ENCODE peak calls at places on chromosomes 12 and 14, in ten cellular contexts. One of them, this sample, is unnamed.
A peak's percentile ranks its signal among the peaks of the same experiment; 100 is the strongest.

GRCh38 chr12:54549774-54550451 is 512 bp downstream of the PDE1B start:
- DNase-seq in Panc1: no peak
- DNase-seq in tibial nerve: no peak
- DNase-seq in heart right ventricle: no peak
- DNase-seq in left lung: no peak
- DNase-seq in right lobe of liver: no peak
- DNase-seq in mammary epithelial cell: peak; percentile 71
- DNase-seq in IMR-90: no peak
- DNase-seq in OCI-LY7: no peak
- DNase-seq in cardiac muscle cell: no peak
- DNase-seq in this sample: peak; percentile 68

GRCh38 chr12:128970941-128971340 is 117.7 kb downstream of the GLT1D1 start:
- DNase-seq in mammary epithelial cell: no peak
- DNase-seq in IMR-90: no peak
- DNase-seq in left lung: no peak
- DNase-seq in right lobe of liver: no peak
- DNase-seq in cardiac muscle cell: no peak
- DNase-seq in Panc1: no peak
- DNase-seq in tibial nerve: no peak
- DNase-seq in heart right ventricle: no peak
- DNase-seq in OCI-LY7: no peak
- DNase-seq in this sample: no peak

GRCh38 chr12:9907769-9908168 is 24.4 kb downstream of the CLEC2A start:
- DNase-seq in left lung: no peak
- DNase-seq in mammary epithelial cell: no peak
- DNase-seq in heart right ventricle: no peak
- DNase-seq in right lobe of liver: no peak
- DNase-seq in OCI-LY7: no peak
- DNase-seq in tibial nerve: no peak
- DNase-seq in Panc1: no peak
- DNase-seq in cardiac muscle cell: no peak
- DNase-seq in IMR-90: no peak
- DNase-seq in this sample: no peak

GRCh38 chr12:32470936-32471335 is 71.6 kb downstream of the FGD4 start:
- DNase-seq in IMR-90: no peak
- DNase-seq in left lung: no peak
- DNase-seq in tibial nerve: no peak
- DNase-seq in cardiac muscle cell: no peak
- DNase-seq in right lobe of liver: peak; percentile 66
- DNase-seq in mammary epithelial cell: no peak
- DNase-seq in heart right ventricle: no peak
- DNase-seq in OCI-LY7: no peak
- DNase-seq in Panc1: no peak
- DNase-seq in this sample: no peak

GRCh38 chr14:58288106-58288792 is 10.1 kb upstream of the ARID4A start:
- DNase-seq in heart right ventricle: no peak
- DNase-seq in tibial nerve: no peak
- DNase-seq in cardiac muscle cell: no peak
- DNase-seq in OCI-LY7: no peak
- DNase-seq in right lobe of liver: no peak
- DNase-seq in IMR-90: no peak
- DNase-seq in Panc1: no peak
- DNase-seq in left lung: no peak
- DNase-seq in mammary epithelial cell: no peak
- DNase-seq in this sample: no peak

GRCh38 chr12:49949124-49949845 is 1.3 kb upstream of the AQP2 start:
- DNase-seq in IMR-90: no peak
- DNase-seq in cardiac muscle cell: no peak
- DNase-seq in right lobe of liver: peak; percentile 30
- DNase-seq in OCI-LY7: no peak
- DNase-seq in heart right ventricle: no peak
- DNase-seq in tibial nerve: no peak
- DNase-seq in mammary epithelial cell: no peak
- DNase-seq in left lung: no peak
- DNase-seq in Panc1: no peak
- DNase-seq in this sample: no peak

GRCh38 chr12:89390802-89391673 is 38.7 kb upstream of the DUSP6 start:
- DNase-seq in Panc1: peak; percentile 24
- DNase-seq in heart right ventricle: no peak
- DNase-seq in cardiac muscle cell: no peak
- DNase-seq in IMR-90: peak; percentile 90
- DNase-seq in left lung: no peak
- DNase-seq in mammary epithelial cell: peak; percentile 85
- DNase-seq in right lobe of liver: peak; percentile 65
- DNase-seq in OCI-LY7: no peak
- DNase-seq in tibial nerve: no peak
- DNase-seq in this sample: no peak

GRCh38 chr12:6961278-6961694 is 9.2 kb downstream of the PHB2 start:
- DNase-seq in right lobe of liver: peak; percentile 77
- DNase-seq in tibial nerve: no peak
- DNase-seq in cardiac muscle cell: no peak
- DNase-seq in left lung: peak; percentile 92
- DNase-seq in heart right ventricle: peak; percentile 66
- DNase-seq in Panc1: no peak
- DNase-seq in IMR-90: no peak
- DNase-seq in OCI-LY7: no peak
- DNase-seq in mammary epithelial cell: peak; percentile 73
- DNase-seq in this sample: peak; percentile 87

GRCh38 chr14:91980157-91980556 is 32.7 kb upstream of the FBLN5 start:
- DNase-seq in cardiac muscle cell: no peak
- DNase-seq in right lobe of liver: no peak
- DNase-seq in IMR-90: peak; percentile 96
- DNase-seq in left lung: no peak
- DNase-seq in Panc1: peak; percentile 71
- DNase-seq in heart right ventricle: no peak
- DNase-seq in mammary epithelial cell: peak; percentile 93
- DNase-seq in tibial nerve: no peak
- DNase-seq in OCI-LY7: no peak
- DNase-seq in this sample: no peak

GRCh38 chr12:3249081-3249800 is 172.1 kb downstream of the TSPAN9 start:
- DNase-seq in Panc1: no peak
- DNase-seq in mammary epithelial cell: no peak
- DNase-seq in right lobe of liver: no peak
- DNase-seq in OCI-LY7: no peak
- DNase-seq in cardiac muscle cell: no peak
- DNase-seq in tibial nerve: no peak
- DNase-seq in IMR-90: no peak
- DNase-seq in heart right ventricle: no peak
- DNase-seq in left lung: peak; percentile 67
- DNase-seq in this sample: no peak
- H3K27ac ChIP-seq in Panc1: no peak overlapping the region
- H3K27ac ChIP-seq in mammary epithelial cell: no peak overlapping the region
- H3K27ac ChIP-seq in right lobe of liver: no peak overlapping the region
- H3K27ac ChIP-seq in OCI-LY7: no peak overlapping the region
- H3K27ac ChIP-seq in cardiac muscle cell: no peak overlapping the region
- H3K27ac ChIP-seq in tibial nerve: no peak overlapping the region
- H3K27ac ChIP-seq in IMR-90: no peak overlapping the region
- H3K27ac ChIP-seq in heart right ventricle: peak overlapping the region; percentile 77
- H3K27ac ChIP-seq in left lung: no peak overlapping the region
- H3K27ac ChIP-seq in this sample: no peak overlapping the region

DNA sequence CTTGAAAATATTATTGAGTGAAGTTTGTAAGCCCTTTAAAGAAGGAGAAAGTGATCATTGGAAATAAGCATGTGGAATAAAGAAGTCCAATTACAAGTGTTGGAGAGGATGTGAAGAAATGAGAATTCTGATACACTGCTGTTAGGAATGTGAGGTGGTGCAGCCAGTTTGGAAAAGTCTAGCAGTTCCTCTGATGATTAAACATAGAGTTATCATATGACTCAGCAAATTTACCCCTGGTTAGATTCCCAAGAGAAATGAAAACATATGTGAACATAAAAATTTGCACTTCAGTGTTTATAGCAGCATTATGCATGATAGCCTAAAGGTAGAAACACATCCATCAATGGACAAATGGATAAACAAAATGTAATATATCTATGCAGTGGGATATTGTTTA is 319.9 kb downstream of the AEBP2 start:
- DNase-seq in heart right ventricle: no peak
- DNase-seq in left lung: no peak
- DNase-seq in mammary epithelial cell: peak; percentile 52
- DNase-seq in right lobe of liver: no peak
- DNase-seq in OCI-LY7: no peak
- DNase-seq in cardiac muscle cell: no peak
- DNase-seq in tibial nerve: no peak
- DNase-seq in Panc1: no peak
- DNase-seq in IMR-90: peak; percentile 77
- DNase-seq in this sample: no peak
- TF ChIP-seq CTCF in heart right ventricle: no peak
- TF ChIP-seq CTCF in left lung: no peak
- TF ChIP-seq CTCF in mammary epithelial cell: no peak
- TF ChIP-seq CTCF in right lobe of liver: no peak
- TF ChIP-seq CTCF in OCI-LY7: no peak
- TF ChIP-seq CTCF in cardiac muscle cell: no peak
- TF ChIP-seq CTCF in tibial nerve: no peak
- TF ChIP-seq CTCF in Panc1: no peak
- TF ChIP-seq CTCF in IMR-90: no peak
- TF ChIP-seq CTCF in this sample: no peak

GRCh38 chr14:20456971-20457370 is 1.9 kb downstream of the APEX1 start:
- DNase-seq in left lung: no peak
- DNase-seq in heart right ventricle: no peak
- DNase-seq in OCI-LY7: no peak
- DNase-seq in IMR-90: no peak
- DNase-seq in Panc1: no peak
- DNase-seq in right lobe of liver: no peak
- DNase-seq in mammary epithelial cell: no peak
- DNase-seq in cardiac muscle cell: no peak
- DNase-seq in tibial nerve: no peak
- DNase-seq in this sample: no peak
- H3K36me3 ChIP-seq in left lung: peaks cover 41% of the 10 kb centered on the region
- H3K36me3 ChIP-seq in heart right ventricle: no peaks in the 10 kb centered on the region
- H3K36me3 ChIP-seq in OCI-LY7: peaks cover 62% of the 10 kb centered on the region
- H3K36me3 ChIP-seq in IMR-90: peaks cover 24% of the 10 kb centered on the region
- H3K36me3 ChIP-seq in Panc1: peaks cover 16% of the 10 kb centered on the region
- H3K36me3 ChIP-seq in right lobe of liver: peaks cover 28% of the 10 kb centered on the region
- H3K36me3 ChIP-seq in mammary epithelial cell: peaks cover 29% of the 10 kb centered on the region
- H3K36me3 ChIP-seq in cardiac muscle cell: peaks cover 20% of the 10 kb centered on the region
- H3K36me3 ChIP-seq in tibial nerve: peaks cover 40% of the 10 kb centered on the region
- H3K36me3 ChIP-seq in this sample: peaks cover 23% of the 10 kb centered on the region

GRCh38 chr12:96155781-96156180 is 38.4 kb upstream of the ELK3 start:
- DNase-seq in cardiac muscle cell: no peak
- DNase-seq in left lung: no peak
- DNase-seq in Panc1: no peak
- DNase-seq in mammary epithelial cell: no peak
- DNase-seq in tibial nerve: no peak
- DNase-seq in OCI-LY7: no peak
- DNase-seq in right lobe of liver: no peak
- DNase-seq in IMR-90: no peak
- DNase-seq in heart right ventricle: no peak
- DNase-seq in this sample: no peak
- H3K27ac ChIP-seq in cardiac muscle cell: no peak overlapping the region
- H3K27ac ChIP-seq in left lung: no peak overlapping the region
- H3K27ac ChIP-seq in Panc1: no peak overlapping the region
- H3K27ac ChIP-seq in mammary epithelial cell: no peak overlapping the region
- H3K27ac ChIP-seq in tibial nerve: no peak overlapping the region
- H3K27ac ChIP-seq in OCI-LY7: no peak overlapping the region
- H3K27ac ChIP-seq in right lobe of liver: no peak overlapping the region
- H3K27ac ChIP-seq in IMR-90: no peak overlapping the region
- H3K27ac ChIP-seq in heart right ventricle: no peak overlapping the region
- H3K27ac ChIP-seq in this sample: no peak overlapping the region

GRCh38 chr14:71165121-71165574 is 257.9 kb downstream of the PCNX1 start:
- DNase-seq in cardiac muscle cell: peak; percentile 36
- DNase-seq in IMR-90: peak; percentile 6
- DNase-seq in mammary epithelial cell: peak; percentile 35
- DNase-seq in tibial nerve: no peak
- DNase-seq in heart right ventricle: no peak
- DNase-seq in OCI-LY7: no peak
- DNase-seq in Panc1: no peak
- DNase-seq in left lung: no peak
- DNase-seq in right lobe of liver: no peak
- DNase-seq in this sample: peak; percentile 21

GRCh38 chr14:71165650-71166049 is 258.4 kb downstream of the PCNX1 start:
- DNase-seq in tibial nerve: no peak
- DNase-seq in right lobe of liver: no peak
- DNase-seq in mammary epithelial cell: no peak
- DNase-seq in cardiac muscle cell: no peak
- DNase-seq in left lung: no peak
- DNase-seq in Panc1: no peak
- DNase-seq in IMR-90: no peak
- DNase-seq in OCI-LY7: no peak
- DNase-seq in heart right ventricle: no peak
- DNase-seq in this sample: no peak

GRCh38 chr14:71163842-71164500 is 256.7 kb downstream of the PCNX1 start:
- DNase-seq in heart right ventricle: no peak
- DNase-seq in Panc1: no peak
- DNase-seq in left lung: no peak
- DNase-seq in IMR-90: no peak
- DNase-seq in mammary epithelial cell: no peak
- DNase-seq in cardiac muscle cell: no peak
- DNase-seq in OCI-LY7: no peak
- DNase-seq in tibial nerve: no peak
- DNase-seq in right lobe of liver: no peak
- DNase-seq in this sample: peak; percentile 17

GRCh38 chr14:71168564-71168963 is 261.3 kb downstream of the PCNX1 start:
- DNase-seq in mammary epithelial cell: no peak
- DNase-seq in left lung: no peak
- DNase-seq in Panc1: no peak
- DNase-seq in IMR-90: no peak
- DNase-seq in tibial nerve: no peak
- DNase-seq in right lobe of liver: no peak
- DNase-seq in cardiac muscle cell: no peak
- DNase-seq in OCI-LY7: no peak
- DNase-seq in heart right ventricle: no peak
- DNase-seq in this sample: no peak

GRCh38 chr14:71166434-71166833 is 259.2 kb downstream of the PCNX1 start:
- DNase-seq in IMR-90: peak; percentile 85
- DNase-seq in left lung: no peak
- DNase-seq in heart right ventricle: no peak
- DNase-seq in tibial nerve: peak; percentile 48
- DNase-seq in OCI-LY7: peak; percentile 42
- DNase-seq in right lobe of liver: no peak
- DNase-seq in mammary epithelial cell: peak; percentile 77
- DNase-seq in cardiac muscle cell: peak; percentile 46
- DNase-seq in Panc1: no peak
- DNase-seq in this sample: no peak
- TF ChIP-seq CTCF in IMR-90: peak; percentile 93
- TF ChIP-seq CTCF in left lung: peak; percentile 37
- TF ChIP-seq CTCF in heart right ventricle: peak; percentile 64
- TF ChIP-seq CTCF in tibial nerve: peak; percentile 59
- TF ChIP-seq CTCF in OCI-LY7: peak; percentile 79
- TF ChIP-seq CTCF in right lobe of liver: peak; percentile 52
- TF ChIP-seq CTCF in mammary epithelial cell: peak; percentile 76
- TF ChIP-seq CTCF in cardiac muscle cell: peak; percentile 73
- TF ChIP-seq CTCF in Panc1: peak; percentile 55
- TF ChIP-seq CTCF in this sample: peak; percentile 44

This sample was measured in pancreas.